ENCODE peak calls at places on chromosomes 13 and 19, in six cellular contexts. A, M, S, W, R and Q are unnamed samples.

GRCh38 chr19:28961772-28962500 is 251.0 kb downstream of the UQCRFS1 start:
- DNase-seq in A (peak; percentile 5), M (no peak), S (no peak), W (no peak), R (no peak), Q (no peak)

GRCh38 chr19:6772028-6772865 is at the start of gene VAV1:
- DNase-seq in A (no peak), M (no peak), S (peak; percentile 89), W (no peak), R (no peak), Q (no peak)

GRCh38 chr19:2164020-2164988 is 571 bp downstream of the DOT1L start:
- DNase-seq in A (no peak), M (no peak), S (peak; percentile 52), W (no peak), R (no peak), Q (no peak)

GRCh38 chr13:42997381-42997780 is 5.3 kb upstream of the EPSTI1 start:
- DNase-seq in A (no peak), M (no peak), S (no peak), W (no peak), R (no peak), Q (no peak)

GRCh38 chr13:99425485-99426341 is 75.6 kb upstream of the TM9SF2 start:
- DNase-seq in A (no peak), M (no peak), S (peak; percentile 76), W (no peak), R (no peak), Q (no peak)

GRCh38 chr19:7928741-7929701 is 3.1 kb upstream of the CTXN1 start:
- DNase-seq in A (peak; percentile 56), M (peak; percentile 69), S (peak; percentile 69), W (peak; percentile 89), R (peak; percentile 75), Q (peak; percentile 40)

GRCh38 chr13:89574077-89574476 is 1773.4 kb upstream of the MIR17HG start:
- DNase-seq in A (no peak), M (no peak), S (no peak), W (no peak), R (no peak), Q (no peak)

GRCh38 chr19:2047449-2048103 is 3.5 kb downstream of the MKNK2 start:
- DNase-seq in A (no peak), M (peak; percentile 75), S (no peak), W (no peak), R (no peak), Q (peak; percentile 75)

GRCh38 chr13:37306778-37307544 is 201.5 kb upstream of the CSNK1A1L start:
- DNase-seq in A (peak; percentile 74), M (peak; percentile 13), S (no peak), W (no peak), R (peak; percentile 90), Q (no peak)

GRCh38 chr19:36837525-36837901 is 674 bp downstream of the ZNF790 start:
- DNase-seq in A (no peak), M (no peak), S (no peak), W (no peak), R (no peak), Q (no peak)

GRCh38 chr13:36006347-36006746 is 124.8 kb downstream of the DCLK1 start:
- DNase-seq in A (no peak), M (no peak), S (no peak), W (peak; percentile 60), R (no peak), Q (no peak)

GRCh38 chr13:113291997-113292862 is 4.8 kb upstream of the LAMP1 start:
- DNase-seq in A (no peak), M (no peak), S (peak; percentile 27), W (peak; percentile 74), R (no peak), Q (no peak)

GRCh38 chr19:8208119-8208709 is 956 bp upstream of the CERS4 start:
- DNase-seq in A (no peak), M (no peak), S (peak; percentile 23), W (peak; percentile 87), R (no peak), Q (no peak)

GRCh38 chr19:30648321-30648720 is 276.1 kb downstream of the ZNF536 start:
- DNase-seq in A (no peak), M (no peak), S (no peak), W (no peak), R (no peak), Q (no peak)

GRCh38 chr13:90447735-90448103 is 899.8 kb upstream of the MIR17HG start:
- DNase-seq in A (no peak), M (peak; percentile 19), S (no peak), W (peak; percentile 63), R (peak; percentile 26), Q (peak; percentile 36)

GRCh38 chr19:30649934-30650614 is 277.9 kb downstream of the ZNF536 start:
- DNase-seq in A (peak; percentile 22), M (peak; percentile 40), S (peak; percentile 59), W (no peak), R (no peak), Q (peak; percentile 72)

GRCh38 chr13:43669101-43669500 is 117.7 kb downstream of the ENOX1 start:
- DNase-seq in A (no peak), M (no peak), S (no peak), W (no peak), R (no peak), Q (no peak)

GRCh38 chr19:45076029-45076850 is at the start of gene ZNF296:
- DNase-seq in A (no peak), M (no peak), S (peak; percentile 84), W (peak; percentile 70), R (no peak), Q (peak; percentile 94)

GRCh38 chr13:114164681-114165429 is 14.2 kb upstream of the CFAP97D2 start:
- DNase-seq in A (no peak), M (no peak), S (no peak), W (no peak), R (no peak), Q (no peak)

GRCh38 chr19:57850553-57851017 is 926 bp downstream of the ZNF587 start:
- DNase-seq in A (no peak), M (no peak), S (peak; percentile 34), W (peak; percentile 84), R (no peak), Q (peak; percentile 15)

GRCh38 chr19:17289489-17289888 is 7.8 kb downstream of the ANKLE1 start:
- DNase-seq in A (peak; percentile 62), M (peak; percentile 63), S (peak; percentile 65), W (peak; percentile 31), R (peak; percentile 55), Q (peak; percentile 91)

GRCh38 chr13:36175621-36176020 is 38.7 kb downstream of the SOHLH2 start:
- DNase-seq in A (no peak), M (no peak), S (no peak), W (no peak), R (no peak), Q (no peak)

GRCh38 chr19:5424192-5424973 is 30.8 kb upstream of the ZNRF4 start:
- DNase-seq in A (no peak), M (no peak), S (no peak), W (no peak), R (no peak), Q (no peak)

GRCh38 chr13:31790992-31791391 is 51.7 kb downstream of the RXFP2 start:
- DNase-seq in A (no peak), M (no peak), S (no peak), W (no peak), R (peak; percentile 54), Q (no peak)

GRCh38 chr13:45851171-45851889 is at the start of gene SIAH3:
- DNase-seq in A (no peak), M (no peak), S (peak; percentile 28), W (no peak), R (no peak), Q (no peak)

GRCh38 chr13:48750588-48751383 is 97.1 kb downstream of the CYSLTR2 start:
- DNase-seq in A (no peak), M (no peak), S (no peak), W (no peak), R (no peak), Q (no peak)

GRCh38 chr13:59846845-59847620 is 316.7 kb downstream of the DIAPH3 start:
- DNase-seq in A (no peak), M (no peak), S (no peak), W (no peak), R (no peak), Q (no peak)

GRCh38 chr19:44988896-44989563 is 12.2 kb upstream of the RELB start:
- DNase-seq in A (peak; percentile 14), M (peak; percentile 41), S (peak; percentile 75), W (peak; percentile 38), R (peak; percentile 17), Q (peak; percentile 75)

GRCh38 chr19:57241181-57241580 is 749 bp downstream of the ZNF805 start:
- DNase-seq in A (peak; percentile 3), M (no peak), S (no peak), W (no peak), R (no peak), Q (peak; percentile 9)

GRCh38 chr13:50485979-50486935 is 357.2 kb downstream of the DLEU7 start:
- DNase-seq in A (no peak), M (no peak), S (no peak), W (no peak), R (no peak), Q (no peak)

GRCh38 chr13:28336193-28336657 is 158.7 kb downstream of the FLT1 start:
- DNase-seq in A (no peak), M (no peak), S (no peak), W (no peak), R (no peak), Q (no peak)

GRCh38 chr13:33207616-33207964 is 78.0 kb downstream of the STARD13 start:
- DNase-seq in A (peak; percentile 95), M (no peak), S (no peak), W (no peak), R (peak; percentile 83), Q (no peak)

GRCh38 chr19:46610851-46611770 is 10.0 kb downstream of the CALM3 start:
- DNase-seq in A (no peak), M (no peak), S (peak; percentile 59), W (no peak), R (no peak), Q (no peak)

GRCh38 chr13:75050419-75051066 is 431.4 kb downstream of the TBC1D4 start:
- DNase-seq in A (peak; percentile 12), M (no peak), S (no peak), W (no peak), R (peak; percentile 63), Q (no peak)

GRCh38 chr19:19643158-19644053 is at the start of gene GMIP:
- DNase-seq in A (no peak), M (peak; percentile 84), S (peak; percentile 92), W (peak; percentile 63), R (no peak), Q (peak; percentile 55)

GRCh38 chr13:48144413-48145035 is 49.6 kb upstream of the MED4 start:
- DNase-seq in A (no peak), M (no peak), S (no peak), W (no peak), R (no peak), Q (no peak)

GRCh38 chr13:67023088-67023893 is 206.8 kb downstream of the PCDH9 start:
- DNase-seq in A (no peak), M (peak; percentile 4), S (no peak), W (no peak), R (peak; percentile 15), Q (peak; percentile 25)